ENCODE peak calls at places on chromosomes 5 and 9, in six cellular contexts. D, J, S, V, G and M are unnamed samples.

GRCh38 chr5:164296603-164297080 is 791.2 kb downstream of the MAT2B start:
- DNase-seq in D (no peak), J (no peak), S (no peak), V (no peak), G (no peak), M (no peak)

GRCh38 chr9:134284273-134284672 is 42.0 kb upstream of the RXRA start:
- DNase-seq in D (no peak), J (peak), S (no peak), V (no peak), G (no peak), M (peak)

GRCh38 chr5:137466888-137467287 is 32.2 kb downstream of the SPOCK1 start:
- DNase-seq in D (no peak), J (peak), S (no peak), V (no peak), G (no peak), M (no peak)

GRCh38 chr5:128053291-128053954 is 30.1 kb upstream of the SLC12A2 start:
- DNase-seq in D (no peak), J (no peak), S (no peak), V (no peak), G (no peak), M (no peak)

GRCh38 chr5:128143911-128144310 is 60.3 kb downstream of the SLC12A2 start:
- DNase-seq in D (no peak), J (no peak), S (no peak), V (no peak), G (no peak), M (no peak)

GRCh38 chr5:36363101-36363500 is 61.4 kb upstream of the RANBP3L start:
- DNase-seq in D (no peak), J (no peak), S (no peak), V (no peak), G (no peak), M (no peak)

GRCh38 chr9:101418518-101419111 is 17.0 kb downstream of the ALDOB start:
- DNase-seq in D (no peak), J (no peak), S (no peak), V (no peak), G (no peak), M (no peak)

GRCh38 chr9:108444400-108445358 is 411.1 kb downstream of the ACTL7B start:
- DNase-seq in D (peak), J (no peak), S (no peak), V (no peak), G (no peak), M (peak)

GRCh38 chr9:101626295-101626694 is 31.5 kb upstream of the PPP3R2 start:
- DNase-seq in D (no peak), J (no peak), S (peak), V (no peak), G (no peak), M (no peak)

GRCh38 chr9:131017067-131017466 is 8.1 kb downstream of the LAMC3 start:
- DNase-seq in D (no peak), J (no peak), S (no peak), V (no peak), G (no peak), M (no peak)

GRCh38 chr5:152549709-152550108 is 144.6 kb upstream of the NMUR2 start:
- DNase-seq in D (no peak), J (no peak), S (no peak), V (no peak), G (peak), M (no peak)

GRCh38 chr9:82535432-82535998 is 527.4 kb downstream of the RASEF start:
- DNase-seq in D (no peak), J (no peak), S (no peak), V (no peak), G (no peak), M (no peak)

GRCh38 chr5:155947394-155948062 is 379.4 kb upstream of the SGCD start:
- DNase-seq in D (peak), J (no peak), S (no peak), V (no peak), G (no peak), M (no peak)

GRCh38 chr5:144024601-144025000 is 145.9 kb downstream of the YIPF5 start:
- DNase-seq in D (peak), J (no peak), S (no peak), V (no peak), G (no peak), M (no peak)

GRCh38 chr9:15306068-15306756 is 804 bp downstream of the TTC39B start:
- DNase-seq in D (peak), J (no peak), S (peak), V (no peak), G (peak), M (peak)

GRCh38 chr9:76576344-76576743 is 117.4 kb downstream of the GCNT1 start:
- DNase-seq in D (no peak), J (no peak), S (peak), V (peak), G (peak), M (no peak)

GRCh38 chr5:1201327-1202025 is at the start of gene SLC6A19:
- DNase-seq in D (no peak), J (no peak), S (no peak), V (no peak), G (no peak), M (no peak)